ENCODE peak calls at places on chromosomes 11 and 22, in ten cellular contexts. Y is tibial nerve, Z is stomach, V is K562, F is sigmoid colon, Q is H1, A is transverse colon, K is A549, J is ovary, B is HepG2. R is an unnamed sample.

GRCh38 chr22:39292561-39293074 is 26.8 kb downstream of the RPL3 start:
- DNase-seq in Y (peak), Z (peak), V (peak), F (peak), Q (peak), A (peak), K (peak), J (peak), B (peak), R (peak)

GRCh38 chr22:36439481-36440271 is 41.8 kb downstream of the TXN2 start:
- DNase-seq in Y (no peak), Z (no peak), V (peak), F (peak), Q (no peak), A (peak), K (peak), J (peak), B (peak), R (no peak)

GRCh38 chr11:114084414-114084813 is 24.9 kb downstream of the ZBTB16 start:
- DNase-seq in Y (no peak), Z (no peak), V (no peak), F (peak), Q (no peak), A (no peak), K (no peak), J (no peak), B (no peak), R (no peak)

GRCh38 chr11:17985517-17985916 is 27.3 kb downstream of the SERGEF start:
- DNase-seq in Y (no peak), Z (peak), V (no peak), F (no peak), Q (no peak), A (no peak), K (no peak), J (no peak), B (peak), R (no peak)

GRCh38 chr11:2378527-2379210 is 1.6 kb downstream of the CD81 start:
- DNase-seq in Y (peak), Z (no peak), V (no peak), F (peak), Q (no peak), A (no peak), K (no peak), J (peak), B (no peak), R (no peak)

GRCh38 chr11:60607483-60607882 is 91.9 kb upstream of the MS4A8 start:
- DNase-seq in Y (no peak), Z (no peak), V (peak), F (no peak), Q (no peak), A (no peak), K (no peak), J (no peak), B (no peak), R (no peak)

GRCh38 chr11:67117667-67118058 is 1.4 kb upstream of the KDM2A start:
- DNase-seq in Y (no peak), Z (no peak), V (no peak), F (peak), Q (no peak), A (peak), K (no peak), J (peak), B (no peak), R (no peak)

GRCh38 chr11:61552108-61552635 is 28.7 kb downstream of the SYT7 start:
- DNase-seq in Y (no peak), Z (peak), V (no peak), F (no peak), Q (no peak), A (no peak), K (no peak), J (no peak), B (no peak), R (no peak)

GRCh38 chr22:42375982-42376381 is 56.2 kb downstream of the NFAM1 start:
- DNase-seq in Y (peak), Z (no peak), V (peak), F (no peak), Q (no peak), A (peak), K (no peak), J (no peak), B (no peak), R (no peak)

GRCh38 chr11:36249271-36249670 is 40.0 kb downstream of the COMMD9 start:
- DNase-seq in Y (no peak), Z (no peak), V (no peak), F (no peak), Q (no peak), A (no peak), K (no peak), J (no peak), B (no peak), R (no peak)

GRCh38 chr11:38680166-38680565 is 2082.1 kb upstream of the RAG2 start:
- DNase-seq in Y (no peak), Z (no peak), V (no peak), F (no peak), Q (no peak), A (no peak), K (no peak), J (no peak), B (no peak), R (no peak)

GRCh38 chr11:70517203-70517602 is 118.9 kb downstream of the CTTN start:
- DNase-seq in Y (no peak), Z (no peak), V (no peak), F (no peak), Q (no peak), A (no peak), K (no peak), J (no peak), B (no peak), R (no peak)

GRCh38 chr11:78138694-78139421 is 568 bp downstream of the ALG8 start:
- DNase-seq in Y (no peak), Z (peak), V (peak), F (no peak), Q (no peak), A (peak), K (peak), J (no peak), B (no peak), R (no peak)

GRCh38 chr11:124670732-124671131 is 2.8 kb downstream of the SIAE start:
- DNase-seq in Y (no peak), Z (no peak), V (no peak), F (no peak), Q (no peak), A (no peak), K (no peak), J (no peak), B (no peak), R (no peak)

GRCh38 chr11:86183694-86184093 is 60.9 kb upstream of the EED start:
- DNase-seq in Y (no peak), Z (no peak), V (peak), F (no peak), Q (no peak), A (no peak), K (no peak), J (no peak), B (no peak), R (no peak)

GRCh38 chr11:60428517-60428916 is 855 bp upstream of the MS4A5 start:
- DNase-seq in Y (no peak), Z (no peak), V (no peak), F (no peak), Q (no peak), A (no peak), K (peak), J (no peak), B (no peak), R (no peak)

GRCh38 chr22:31490496-31490925 is 869 bp upstream of the EIF4ENIF1 start:
- DNase-seq in Y (peak), Z (peak), V (peak), F (peak), Q (no peak), A (peak), K (peak), J (no peak), B (peak), R (peak)

GRCh38 chr11:65814131-65814959 is 19.4 kb upstream of the SNX32 start:
- DNase-seq in Y (no peak), Z (peak), V (no peak), F (no peak), Q (no peak), A (no peak), K (no peak), J (no peak), B (no peak), R (no peak)

GRCh38 chr11:61083601-61084147 is 18.6 kb upstream of the CD5 start:
- DNase-seq in Y (no peak), Z (no peak), V (no peak), F (no peak), Q (no peak), A (no peak), K (no peak), J (no peak), B (no peak), R (no peak)

GRCh38 chr11:80165763-80166162 is 724.9 kb upstream of the TENM4 start:
- DNase-seq in Y (no peak), Z (no peak), V (no peak), F (no peak), Q (no peak), A (no peak), K (no peak), J (no peak), B (no peak), R (no peak)

GRCh38 chr11:114059984-114060401 is 482 bp downstream of the ZBTB16 start:
- DNase-seq in Y (no peak), Z (peak), V (peak), F (peak), Q (no peak), A (peak), K (peak), J (no peak), B (no peak), R (no peak)

GRCh38 chr11:43541993-43542392 is 138.5 kb upstream of the HSD17B12 start:
- DNase-seq in Y (no peak), Z (no peak), V (no peak), F (no peak), Q (no peak), A (no peak), K (no peak), J (peak), B (peak), R (no peak)

GRCh38 chr11:64052938-64053622 is 17.3 kb downstream of the FLRT1 start:
- DNase-seq in Y (no peak), Z (no peak), V (no peak), F (no peak), Q (no peak), A (no peak), K (no peak), J (no peak), B (no peak), R (no peak)

GRCh38 chr11:120303004-120303637 is 22.0 kb upstream of the TLCD5 start:
- DNase-seq in Y (peak), Z (peak), V (peak), F (peak), Q (peak), A (peak), K (peak), J (peak), B (peak), R (no peak)

GRCh38 chr11:68028802-68029475 is 1.5 kb upstream of the NDUFS8 start:
- DNase-seq in Y (no peak), Z (no peak), V (no peak), F (no peak), Q (no peak), A (no peak), K (peak), J (no peak), B (no peak), R (no peak)

GRCh38 chr22:32887293-32887692 is 85.8 kb downstream of the TIMP3 start:
- DNase-seq in Y (no peak), Z (no peak), V (peak), F (no peak), Q (no peak), A (no peak), K (no peak), J (no peak), B (no peak), R (no peak)

GRCh38 chr11:63903884-63904283 is 13.1 kb downstream of the RCOR2 start:
- DNase-seq in Y (no peak), Z (no peak), V (no peak), F (no peak), Q (no peak), A (no peak), K (no peak), J (no peak), B (no peak), R (no peak)

GRCh38 chr22:22733881-22734373 is 89.5 kb downstream of the GGTLC2 start:
- DNase-seq in Y (no peak), Z (no peak), V (no peak), F (no peak), Q (no peak), A (no peak), K (no peak), J (no peak), B (no peak), R (peak)

GRCh38 chr11:1746956-1747752 is 3.2 kb downstream of the IFITM10 start:
- DNase-seq in Y (no peak), Z (no peak), V (no peak), F (peak), Q (no peak), A (no peak), K (no peak), J (no peak), B (no peak), R (no peak)

GRCh38 chr11:65927904-65928397 is 8.7 kb downstream of the DRAP1 start:
- DNase-seq in Y (no peak), Z (peak), V (peak), F (no peak), Q (no peak), A (peak), K (no peak), J (no peak), B (no peak), R (no peak)

GRCh38 chr11:116225784-116226410 is 546.9 kb downstream of the BUD13 start:
- DNase-seq in Y (no peak), Z (no peak), V (no peak), F (no peak), Q (no peak), A (no peak), K (no peak), J (no peak), B (no peak), R (no peak)

GRCh38 chr11:10551845-10552352 is 10.9 kb upstream of the RNF141 start:
- DNase-seq in Y (no peak), Z (no peak), V (no peak), F (no peak), Q (no peak), A (no peak), K (no peak), J (no peak), B (no peak), R (no peak)

DNA sequence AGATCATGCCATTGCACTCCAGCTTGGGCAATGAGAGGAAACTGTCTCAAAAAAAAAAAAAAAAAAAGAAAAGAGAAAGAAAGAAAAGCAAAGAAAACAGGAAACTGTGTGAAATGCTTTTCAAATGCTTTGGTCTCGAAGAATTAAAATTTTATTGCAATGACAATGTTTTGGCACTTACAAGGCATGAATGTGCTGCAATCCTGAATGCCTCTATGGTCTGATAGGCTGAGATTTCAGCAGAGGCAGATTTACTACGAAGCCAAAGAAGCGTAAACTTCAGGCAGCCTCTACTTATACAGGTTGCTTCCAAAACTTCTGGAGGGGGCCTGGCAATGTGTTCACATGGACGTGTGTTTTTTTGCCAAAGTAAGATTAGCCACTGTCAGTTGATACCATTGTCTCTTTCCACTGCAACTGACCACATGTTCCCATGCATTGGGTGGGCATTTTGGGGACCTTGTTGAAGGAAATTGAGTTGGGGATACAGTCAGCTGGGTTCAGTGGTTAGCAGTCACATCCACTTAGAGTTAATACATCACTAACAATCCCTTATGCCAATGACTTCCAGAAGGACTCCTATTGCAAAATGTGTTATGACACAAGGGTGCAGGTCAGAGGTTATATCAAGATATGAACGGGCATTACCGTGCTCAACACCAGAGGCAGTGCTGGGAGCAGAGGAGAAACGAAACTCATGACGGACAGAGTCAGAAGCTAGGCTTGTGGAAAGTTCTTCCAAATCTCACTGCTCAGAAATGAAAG is 48.8 kb downstream of the ABTB2 start:
- DNase-seq in Y (peak), Z (no peak), V (no peak), F (no peak), Q (no peak), A (no peak), K (peak), J (no peak), B (peak), R (no peak)
- TF ChIP-seq POLR2A in Y (no peak), Z (no peak), V (no peak), F (no peak), Q (no peak), A (no peak), K (no peak), J (no peak), B (no peak), R (no peak)

DNA sequence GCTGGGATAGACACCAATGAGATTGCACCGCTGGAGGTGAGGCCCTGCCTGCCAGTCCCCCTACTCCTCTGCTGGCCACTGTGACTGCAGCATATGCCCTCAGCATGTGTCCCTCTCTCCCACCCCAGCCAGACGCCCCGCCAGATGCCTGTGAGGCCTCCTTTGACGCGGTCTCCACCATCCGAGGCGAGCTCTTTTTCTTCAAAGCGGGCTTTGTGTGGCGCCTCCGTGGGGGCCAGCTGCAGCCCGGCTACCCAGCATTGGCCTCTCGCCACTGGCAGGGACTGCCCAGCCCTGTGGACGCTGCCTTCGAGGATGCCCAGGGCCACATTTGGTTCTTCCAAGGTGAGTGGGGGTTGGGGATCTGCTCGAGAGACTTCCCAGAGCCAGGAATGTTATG is 5.7 kb upstream of the SMARCB1 start:
- DNase-seq in Y (no peak), Z (no peak), V (no peak), F (no peak), Q (no peak), A (no peak), K (no peak), J (no peak), B (no peak), R (no peak)
- TF ChIP-seq EP300 in Y (no peak), Z (no peak), V (no peak), F (no peak), Q (no peak), A (no peak), K (no peak), J (no peak), B (no peak), R (no peak)

GRCh38 chr11:100790073-100790472 is 103.0 kb downstream of the ARHGAP42 start:
- DNase-seq in Y (no peak), Z (no peak), V (no peak), F (no peak), Q (no peak), A (no peak), K (no peak), J (no peak), B (no peak), R (no peak)
- TF ChIP-seq POLR2A in Y (no peak), Z (no peak), V (no peak), F (no peak), Q (no peak), A (no peak), K (no peak), J (no peak), B (no peak), R (no peak)

DNA sequence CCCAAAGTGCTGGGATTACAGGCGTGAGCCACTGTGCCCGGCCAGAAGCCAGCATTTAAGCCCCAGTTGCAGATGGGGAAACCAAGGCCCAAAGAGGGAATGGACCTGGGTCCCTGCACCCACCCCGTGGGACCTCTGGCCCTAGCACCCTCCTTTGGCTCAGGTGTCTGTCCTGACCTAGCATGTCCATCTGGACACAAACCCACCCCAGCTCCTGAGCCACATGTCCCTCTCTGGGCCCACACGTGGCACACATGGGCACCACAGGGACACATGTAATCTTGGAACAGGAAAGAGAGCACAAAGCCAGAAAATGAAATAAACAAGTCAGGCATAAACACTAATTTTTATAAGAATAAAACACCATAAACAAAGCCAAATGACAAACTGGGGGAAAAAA is 9.6 kb downstream of the GGT5 start:
- DNase-seq in Y (no peak), Z (no peak), V (no peak), F (no peak), Q (no peak), A (no peak), K (no peak), J (no peak), B (no peak), R (no peak)
- TF ChIP-seq EP300 in Y (no peak), Z (no peak), V (no peak), F (no peak), Q (no peak), A (no peak), K (no peak), J (no peak), B (no peak), R (no peak)

DNA sequence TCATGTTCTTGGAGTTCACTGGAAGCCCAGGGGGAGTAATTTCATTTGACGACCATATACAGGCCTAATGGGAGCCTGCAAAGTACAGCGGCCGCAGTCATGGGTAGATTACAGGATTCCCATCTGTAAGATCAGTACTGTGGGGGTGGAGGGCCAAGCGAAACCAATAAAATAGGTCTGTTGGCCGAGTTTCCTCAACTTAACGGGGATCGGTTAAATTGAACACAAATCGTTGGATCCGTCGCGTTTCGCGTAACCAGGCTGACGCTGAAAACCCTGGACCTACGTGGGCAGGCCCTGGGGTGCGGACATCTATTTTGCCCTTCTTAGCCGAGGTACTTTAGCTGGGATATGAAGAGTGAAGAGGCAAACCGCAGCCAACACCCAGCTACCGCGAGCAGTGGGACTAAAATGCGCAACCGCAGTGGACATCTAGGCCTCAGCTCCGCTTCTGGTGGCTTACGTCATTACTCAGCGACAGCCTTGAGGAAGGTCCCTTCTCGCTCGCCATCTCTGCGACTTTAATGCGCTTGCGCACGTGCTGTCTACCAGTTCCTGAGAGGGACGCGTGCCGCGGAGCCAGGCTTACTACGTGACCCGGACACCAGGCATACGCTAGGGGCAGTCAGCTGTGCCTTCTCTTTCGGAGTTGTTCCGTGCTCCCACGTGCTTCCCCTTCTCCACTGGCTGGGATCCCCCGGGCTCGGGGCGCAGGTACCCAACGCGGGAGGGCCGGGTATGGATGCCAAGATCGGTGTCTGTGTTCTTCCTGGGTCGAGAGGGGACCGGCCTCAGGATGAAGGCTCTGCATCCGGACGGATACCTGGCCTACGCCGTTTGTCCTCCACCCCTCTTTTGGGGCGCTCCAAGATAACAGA is at the start of gene NAT10:
- DNase-seq in Y (peak), Z (peak), V (peak), F (peak), Q (peak), A (peak), K (peak), J (peak), B (peak), R (peak)
- TF ChIP-seq POLR2A in Y (peak), Z (peak), V (peak), F (peak), Q (peak), A (peak), K (peak), J (peak), B (peak), R (peak)

R was measured in esophagus muscularis mucosa.